ENCODE peak calls at places on chromosomes 2 and 18, in ten cellular contexts. G is HFF-Myc; C is RWPE1; Y is CD4-positive, alpha-beta T cell; L is choroid plexus epithelial cell; P is left lung; X is endothelial cell; E is Panc1; F is GM20000; V is left ventricle myocardium inferior. H is an unnamed sample.

GRCh38 chr2:127220102-127220806 is at the start of gene CYP27C1:
- DNase-seq in G (no peak), C (no peak), Y (no peak), L (peak; percentile 25), P (no peak), X (peak; percentile 51), E (no peak), F (no peak), V (no peak), H (no peak)

GRCh38 chr18:45755936-45756335 is 32.0 kb downstream of the SLC14A1 start:
- DNase-seq in G (no peak), C (peak; percentile 8), Y (no peak), L (peak; percentile 61), P (no peak), X (no peak), E (no peak), F (no peak), V (no peak), H (no peak)

GRCh38 chr2:225597911-225598310 is 198.4 kb downstream of the NYAP2 start:
- DNase-seq in G (no peak), C (no peak), Y (no peak), L (peak; percentile 89), P (no peak), X (no peak), E (no peak), F (no peak), V (no peak), H (no peak)

GRCh38 chr2:60353406-60353800 is 200.1 kb downstream of the BCL11A start:
- DNase-seq in G (no peak), C (no peak), Y (no peak), L (no peak), P (no peak), X (no peak), E (no peak), F (no peak), V (no peak), H (no peak)

GRCh38 chr2:64698668-64699444 is 45.1 kb upstream of the SERTAD2 start:
- DNase-seq in G (peak; percentile 45), C (peak; percentile 63), Y (no peak), L (peak; percentile 71), P (no peak), X (no peak), E (no peak), F (peak; percentile 64), V (no peak), H (peak; percentile 66)

GRCh38 chr2:677056-677949 is at the start of gene TMEM18:
- DNase-seq in G (peak; percentile 99), C (peak; percentile 86), Y (peak; percentile 81), L (peak; percentile 100), P (peak; percentile 86), X (peak; percentile 81), E (peak; percentile 94), F (peak; percentile 89), V (peak; percentile 90), H (peak; percentile 88)

GRCh38 chr2:160372010-160372356 is 121.6 kb downstream of the RBMS1 start:
- DNase-seq in G (no peak), C (no peak), Y (no peak), L (no peak), P (no peak), X (no peak), E (no peak), F (no peak), V (no peak), H (no peak)

GRCh38 chr2:43112155-43112554 is 114.3 kb downstream of the ZFP36L2 start:
- DNase-seq in G (no peak), C (no peak), Y (no peak), L (no peak), P (no peak), X (no peak), E (no peak), F (no peak), V (no peak), H (no peak)

DNA sequence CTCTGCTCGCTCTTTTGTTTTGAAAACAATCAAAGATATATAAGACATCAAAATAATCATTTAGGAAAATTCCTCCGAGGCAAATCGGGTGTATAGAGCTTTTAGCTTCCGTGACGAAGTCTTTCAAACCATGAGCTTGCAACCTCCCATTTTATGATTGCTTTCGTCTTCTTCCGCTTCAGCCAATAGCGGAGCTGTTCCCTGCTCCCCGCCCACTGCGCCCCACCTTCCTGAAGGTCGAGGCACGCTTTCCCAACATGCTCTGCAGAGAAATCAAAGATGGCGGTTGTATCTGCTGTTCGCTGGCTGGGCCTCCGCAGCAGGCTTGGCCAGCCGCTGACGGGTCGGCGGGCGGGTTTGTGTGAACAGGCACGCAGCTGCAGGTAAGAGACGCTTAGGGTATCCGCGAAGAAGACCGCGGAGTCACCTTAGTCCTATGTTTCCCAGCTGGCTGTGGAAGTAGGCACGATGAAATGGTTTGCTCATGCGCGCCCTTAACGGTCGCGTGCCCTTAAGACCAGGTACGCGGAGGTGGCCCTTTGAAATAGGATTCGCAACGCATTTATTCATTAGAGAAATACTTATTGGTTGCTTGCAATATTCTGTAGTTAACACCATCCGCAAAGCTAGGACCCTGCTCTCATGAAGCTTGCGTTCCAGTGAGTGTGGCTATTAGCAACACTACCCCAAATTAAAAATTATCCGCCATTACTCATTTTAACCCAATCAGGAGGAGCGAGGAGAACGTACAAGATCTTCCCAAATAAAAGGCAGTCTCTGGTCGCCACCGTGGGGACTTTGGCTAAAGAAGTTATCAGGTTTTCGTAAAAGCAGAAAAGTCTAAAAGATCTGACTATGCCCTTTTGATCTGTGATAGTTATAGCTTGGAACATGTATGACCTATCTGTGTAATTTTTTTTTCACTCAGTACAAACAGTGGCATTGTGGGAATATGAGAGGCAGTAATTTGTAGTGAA is at the start of gene PTCD3:
- DNase-seq in G (peak; percentile 86), C (peak; percentile 94), Y (peak; percentile 90), L (peak; percentile 98), P (peak; percentile 96), X (peak; percentile 86), E (peak; percentile 91), F (peak; percentile 84), V (peak; percentile 95), H (peak; percentile 92)
- TF ChIP-seq CTCF in G (no peak), C (no peak), Y (no peak), L (no peak), P (no peak), X (no peak), E (no peak), F (no peak), V (no peak), H (no peak)

GRCh38 chr2:68359889-68360288 is 5.2 kb upstream of the PLEK start:
- DNase-seq in G (no peak), C (no peak), Y (no peak), L (no peak), P (no peak), X (no peak), E (no peak), F (no peak), V (no peak), H (no peak)
- TF ChIP-seq CTCF in G (peak; percentile 7), C (no peak), Y (no peak), L (peak; percentile 52), P (no peak), X (peak; percentile 51), E (peak; percentile 8), F (no peak), V (no peak), H (no peak)

GRCh38 chr2:241891988-241892298 is 22.4 kb downstream of the RTP5 start:
- DNase-seq in G (no peak), C (no peak), Y (no peak), L (no peak), P (no peak), X (no peak), E (no peak), F (no peak), V (no peak), H (no peak)
- TF ChIP-seq CTCF in G (no peak), C (no peak), Y (no peak), L (no peak), P (no peak), X (no peak), E (no peak), F (no peak), V (no peak), H (no peak)

GRCh38 chr2:85015653-85016360 is 44.8 kb downstream of the KCMF1 start:
- DNase-seq in G (no peak), C (no peak), Y (no peak), L (peak; percentile 29), P (no peak), X (no peak), E (no peak), F (no peak), V (no peak), H (no peak)
- TF ChIP-seq CTCF in G (no peak), C (no peak), Y (no peak), L (peak; percentile 33), P (no peak), X (peak; percentile 43), E (no peak), F (no peak), V (peak; percentile 28), H (no peak)

DNA sequence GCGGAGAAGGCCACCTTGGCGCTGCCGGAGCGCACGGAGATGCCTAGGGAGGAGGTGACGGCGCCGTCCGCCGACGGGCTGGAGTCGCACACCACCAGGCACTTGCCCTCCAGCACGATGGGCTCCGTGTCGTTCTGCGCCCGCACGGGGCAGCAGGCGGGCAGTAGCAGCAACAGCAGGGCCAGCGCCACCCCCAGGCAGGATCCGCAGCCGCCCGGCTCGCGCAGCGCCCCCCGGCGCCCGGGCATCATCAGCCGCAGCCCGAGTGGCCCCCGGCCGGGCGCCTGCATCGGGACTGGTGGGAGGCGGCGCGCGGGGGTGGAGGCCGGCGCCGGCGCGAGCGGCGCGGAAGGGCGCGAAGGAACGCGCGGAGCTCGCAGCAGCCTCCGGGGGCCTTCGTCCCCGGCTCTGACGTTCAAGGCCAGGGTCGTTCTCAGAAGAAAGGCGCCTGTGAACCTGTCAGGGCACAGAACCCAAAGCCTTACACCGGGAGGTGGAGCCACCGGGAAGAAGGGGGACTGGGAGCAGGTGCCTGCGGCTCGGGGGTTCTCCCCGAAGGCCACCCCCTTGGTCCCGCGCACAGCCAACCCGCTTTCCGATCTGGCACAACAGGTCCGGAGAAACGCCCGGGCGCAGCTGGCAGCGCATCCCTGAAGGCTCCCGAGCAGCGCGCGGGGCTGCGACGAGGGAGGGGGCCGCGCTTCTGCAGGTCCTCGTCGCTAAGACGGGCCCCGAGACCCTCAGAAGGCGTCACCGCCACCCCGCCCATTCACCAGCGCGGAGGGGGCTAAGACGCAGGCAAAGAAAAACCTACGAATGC is 2.1 kb downstream of the CBLN2 start:
- DNase-seq in G (no peak), C (no peak), Y (no peak), L (no peak), P (peak; percentile 71), X (no peak), E (no peak), F (no peak), V (no peak), H (no peak)
- TF ChIP-seq CTCF in G (no peak), C (no peak), Y (no peak), L (no peak), P (no peak), X (no peak), E (no peak), F (no peak), V (no peak), H (peak; percentile 16)

GRCh38 chr2:72144746-72145657 is 2.7 kb downstream of the CYP26B1 start:
- DNase-seq in G (no peak), C (peak; percentile 93), Y (no peak), L (no peak), P (peak; percentile 84), X (peak; percentile 16), E (no peak), F (peak; percentile 51), V (peak; percentile 48), H (peak; percentile 29)
- TF ChIP-seq CTCF in G (no peak), C (no peak), Y (no peak), L (no peak), P (no peak), X (no peak), E (no peak), F (no peak), V (no peak), H (no peak)